ENCODE peak calls at places on chromosomes 7 and 10, in six cellular contexts. One of them, this sample, is unnamed.

GRCh38 chr7:117230276-117231046 is 92.4 kb downstream of the WNT2 start:
- DNase-seq in psoas muscle: no peak
- DNase-seq in tibial nerve: no peak
- DNase-seq in effector memory CD4-positive, alpha-beta T cell: no peak
- DNase-seq in tibial artery: no peak
- DNase-seq in aorta: no peak
- DNase-seq in this sample: no peak

GRCh38 chr10:44313706-44314307 is 71.1 kb downstream of the CXCL12 start:
- DNase-seq in psoas muscle: no peak
- DNase-seq in tibial nerve: no peak
- DNase-seq in effector memory CD4-positive, alpha-beta T cell: no peak
- DNase-seq in tibial artery: no peak
- DNase-seq in aorta: no peak
- DNase-seq in this sample: no peak

GRCh38 chr10:91590904-91591791 is 41.7 kb downstream of the PPP1R3C start:
- DNase-seq in psoas muscle: peak; percentile 73
- DNase-seq in tibial nerve: no peak
- DNase-seq in effector memory CD4-positive, alpha-beta T cell: no peak
- DNase-seq in tibial artery: no peak
- DNase-seq in aorta: no peak
- DNase-seq in this sample: peak; percentile 73

GRCh38 chr10:75910032-75910431 is 478.6 kb downstream of the LRMDA start:
- DNase-seq in psoas muscle: no peak
- DNase-seq in tibial nerve: no peak
- DNase-seq in effector memory CD4-positive, alpha-beta T cell: no peak
- DNase-seq in tibial artery: no peak
- DNase-seq in aorta: no peak
- DNase-seq in this sample: no peak

GRCh38 chr10:31350891-31351290 is 31.9 kb downstream of the ZEB1 start:
- DNase-seq in psoas muscle: no peak
- DNase-seq in tibial nerve: no peak
- DNase-seq in effector memory CD4-positive, alpha-beta T cell: no peak
- DNase-seq in tibial artery: no peak
- DNase-seq in aorta: no peak
- DNase-seq in this sample: no peak

GRCh38 chr7:14841086-14841485 is 61.5 kb downstream of the DGKB start:
- DNase-seq in psoas muscle: no peak
- DNase-seq in tibial nerve: no peak
- DNase-seq in effector memory CD4-positive, alpha-beta T cell: no peak
- DNase-seq in tibial artery: no peak
- DNase-seq in aorta: no peak
- DNase-seq in this sample: no peak

GRCh38 chr7:74289018-74289659 is at the start of gene CLIP2:
- DNase-seq in psoas muscle: peak; percentile 87
- DNase-seq in tibial nerve: peak; percentile 60
- DNase-seq in effector memory CD4-positive, alpha-beta T cell: peak; percentile 64
- DNase-seq in tibial artery: peak; percentile 63
- DNase-seq in aorta: peak; percentile 94
- DNase-seq in this sample: peak; percentile 79

GRCh38 chr10:78802866-78803265 is 265.9 kb upstream of the ZMIZ1 start:
- DNase-seq in psoas muscle: peak; percentile 82
- DNase-seq in tibial nerve: peak; percentile 30
- DNase-seq in effector memory CD4-positive, alpha-beta T cell: no peak
- DNase-seq in tibial artery: peak; percentile 68
- DNase-seq in aorta: peak; percentile 82
- DNase-seq in this sample: no peak

GRCh38 chr10:118220346-118220745 is 121.8 kb downstream of the FAM204A start:
- DNase-seq in psoas muscle: no peak
- DNase-seq in tibial nerve: no peak
- DNase-seq in effector memory CD4-positive, alpha-beta T cell: no peak
- DNase-seq in tibial artery: no peak
- DNase-seq in aorta: no peak
- DNase-seq in this sample: no peak

GRCh38 chr7:84529480-84530205 is 335.1 kb upstream of the SEMA3A start:
- DNase-seq in psoas muscle: no peak
- DNase-seq in tibial nerve: no peak
- DNase-seq in effector memory CD4-positive, alpha-beta T cell: no peak
- DNase-seq in tibial artery: no peak
- DNase-seq in aorta: no peak
- DNase-seq in this sample: no peak

GRCh38 chr7:71482284-71482683 is 350.3 kb downstream of the GALNT17 start:
- DNase-seq in psoas muscle: no peak
- DNase-seq in tibial nerve: no peak
- DNase-seq in effector memory CD4-positive, alpha-beta T cell: no peak
- DNase-seq in tibial artery: no peak
- DNase-seq in aorta: no peak
- DNase-seq in this sample: no peak

GRCh38 chr10:94725871-94726270 is 36.6 kb upstream of the CYP2C19 start:
- DNase-seq in psoas muscle: no peak
- DNase-seq in tibial nerve: no peak
- DNase-seq in effector memory CD4-positive, alpha-beta T cell: no peak
- DNase-seq in tibial artery: no peak
- DNase-seq in aorta: no peak
- DNase-seq in this sample: no peak

GRCh38 chr10:117226813-117227451 is 14.0 kb upstream of the SLC18A2 start:
- DNase-seq in psoas muscle: no peak
- DNase-seq in tibial nerve: no peak
- DNase-seq in effector memory CD4-positive, alpha-beta T cell: no peak
- DNase-seq in tibial artery: no peak
- DNase-seq in aorta: peak; percentile 30
- DNase-seq in this sample: peak; percentile 71

GRCh38 chr10:13271552-13272163 is 28.2 kb downstream of the PHYH start:
- DNase-seq in psoas muscle: peak; percentile 63
- DNase-seq in tibial nerve: peak; percentile 29
- DNase-seq in effector memory CD4-positive, alpha-beta T cell: peak; percentile 21
- DNase-seq in tibial artery: peak; percentile 28
- DNase-seq in aorta: peak; percentile 76
- DNase-seq in this sample: peak; percentile 33

GRCh38 chr7:15755061-15755460 is 68.6 kb upstream of the MEOX2 start:
- DNase-seq in psoas muscle: no peak
- DNase-seq in tibial nerve: no peak
- DNase-seq in effector memory CD4-positive, alpha-beta T cell: no peak
- DNase-seq in tibial artery: no peak
- DNase-seq in aorta: no peak
- DNase-seq in this sample: no peak

GRCh38 chr7:101277155-101277554 is 32.3 kb upstream of the FIS1 start:
- DNase-seq in psoas muscle: no peak
- DNase-seq in tibial nerve: no peak
- DNase-seq in effector memory CD4-positive, alpha-beta T cell: no peak
- DNase-seq in tibial artery: no peak
- DNase-seq in aorta: no peak
- DNase-seq in this sample: no peak

GRCh38 chr10:87803328-87803727 is 14.7 kb downstream of the ATAD1 start:
- DNase-seq in psoas muscle: no peak
- DNase-seq in tibial nerve: no peak
- DNase-seq in effector memory CD4-positive, alpha-beta T cell: no peak
- DNase-seq in tibial artery: no peak
- DNase-seq in aorta: no peak
- DNase-seq in this sample: no peak

DNA sequence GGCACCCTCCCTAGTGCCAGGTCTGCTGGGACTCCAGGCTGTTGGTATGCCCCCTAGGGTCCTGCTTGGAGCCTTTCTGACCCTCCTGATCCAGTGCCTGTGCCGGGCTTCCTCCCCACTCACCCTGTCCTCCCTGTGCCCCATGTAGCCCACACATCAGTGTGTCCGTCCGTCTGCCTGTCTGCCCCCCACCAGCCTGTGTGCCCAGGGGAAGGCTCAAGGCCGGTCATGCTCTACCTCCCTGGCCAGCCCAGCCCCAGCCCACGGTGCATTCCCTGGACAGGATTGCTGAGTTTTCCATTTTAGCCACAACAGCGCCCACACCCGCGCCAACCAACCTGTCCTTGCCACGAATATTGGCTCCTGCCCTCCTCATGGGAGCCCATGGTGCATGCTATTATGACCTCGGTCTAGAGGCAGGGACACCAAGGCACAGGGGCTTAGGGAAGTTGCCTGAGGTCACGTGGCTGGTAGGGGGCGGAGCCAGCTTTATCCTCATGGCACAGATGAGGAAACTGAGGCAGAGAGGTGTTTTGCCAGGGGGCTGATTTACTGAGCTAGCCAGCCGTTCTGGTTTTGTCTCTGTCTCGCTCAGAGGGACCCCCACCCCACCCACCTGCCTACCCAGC is 136.0 kb downstream of the FAM53B start:
- DNase-seq in psoas muscle: no peak
- DNase-seq in tibial nerve: no peak
- DNase-seq in effector memory CD4-positive, alpha-beta T cell: no peak
- DNase-seq in tibial artery: no peak
- DNase-seq in aorta: no peak
- DNase-seq in this sample: no peak
- H3K4me1 ChIP-seq in psoas muscle: no peaks in the 10 kb centered on the region
- H3K4me1 ChIP-seq in tibial nerve: peaks cover 50% of the 10 kb centered on the region
- H3K4me1 ChIP-seq in effector memory CD4-positive, alpha-beta T cell: peaks cover 23% of the 10 kb centered on the region
- H3K4me1 ChIP-seq in tibial artery: no peaks in the 10 kb centered on the region
- H3K4me1 ChIP-seq in aorta: no peaks in the 10 kb centered on the region
- H3K4me1 ChIP-seq in this sample: peaks cover 26% of the 10 kb centered on the region

DNA sequence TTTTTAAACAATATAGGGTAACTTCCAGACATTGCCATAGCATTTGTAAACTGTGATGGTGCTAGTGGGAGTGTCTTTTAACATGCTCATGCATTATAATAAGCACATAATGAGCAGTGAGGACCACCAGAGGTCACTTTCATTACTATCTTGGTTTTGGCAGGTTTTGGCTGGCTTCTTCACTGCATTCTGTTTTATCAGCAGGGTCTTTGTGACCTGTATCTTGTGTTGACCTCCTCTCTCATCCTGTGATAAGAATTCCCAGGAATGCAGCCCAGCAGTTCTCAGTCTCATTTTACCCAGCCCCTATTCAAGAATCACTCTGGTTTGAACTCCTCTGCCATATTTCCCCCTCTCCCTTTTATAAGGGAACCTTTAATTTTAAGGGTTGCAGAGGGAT is 91.3 kb downstream of the ZNF467 start:
- DNase-seq in psoas muscle: no peak
- DNase-seq in tibial nerve: no peak
- DNase-seq in effector memory CD4-positive, alpha-beta T cell: no peak
- DNase-seq in tibial artery: no peak
- DNase-seq in aorta: no peak
- DNase-seq in this sample: no peak
- H3K4me3 ChIP-seq in psoas muscle: no peak overlapping the region
- H3K4me3 ChIP-seq in tibial nerve: no peak overlapping the region
- H3K4me3 ChIP-seq in effector memory CD4-positive, alpha-beta T cell: no peak overlapping the region
- H3K4me3 ChIP-seq in tibial artery: no peak overlapping the region
- H3K4me3 ChIP-seq in aorta: no peak overlapping the region
- H3K4me3 ChIP-seq in this sample: no peak overlapping the region

DNA sequence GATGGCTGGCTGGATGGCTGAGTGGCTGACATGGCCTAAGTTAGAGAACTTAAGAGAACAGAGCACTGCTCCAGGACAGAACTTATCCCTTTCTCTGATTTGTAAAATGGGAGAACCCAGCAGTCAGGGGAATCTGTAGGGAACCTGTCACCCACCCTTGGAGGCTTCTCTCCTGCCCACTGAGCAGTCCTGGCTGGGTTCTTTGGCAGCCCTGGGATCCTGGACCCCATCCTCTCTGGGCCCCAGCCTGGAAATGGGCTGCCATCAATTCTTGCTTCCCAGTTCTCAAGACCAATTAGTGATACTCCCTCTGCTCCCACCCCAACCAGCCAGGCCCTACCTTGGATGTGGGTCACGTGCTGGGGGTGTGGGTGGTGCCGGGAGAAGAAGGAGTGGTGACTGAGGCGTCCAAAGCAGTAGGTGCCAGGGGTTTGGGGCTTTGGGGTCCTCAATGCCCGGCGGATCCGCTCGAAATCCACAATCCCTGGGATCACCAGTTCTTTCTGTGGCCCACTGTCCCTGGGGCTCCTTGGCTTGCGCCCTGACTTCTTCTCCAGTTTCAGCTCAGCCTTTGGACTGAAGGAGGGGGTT is 3.6 kb downstream of the TBATA start:
- DNase-seq in psoas muscle: no peak
- DNase-seq in tibial nerve: no peak
- DNase-seq in effector memory CD4-positive, alpha-beta T cell: no peak
- DNase-seq in tibial artery: no peak
- DNase-seq in aorta: no peak
- DNase-seq in this sample: no peak
- H3K4me1 ChIP-seq in psoas muscle: no peaks in the 10 kb centered on the region
- H3K4me1 ChIP-seq in tibial nerve: no peaks in the 10 kb centered on the region
- H3K4me1 ChIP-seq in effector memory CD4-positive, alpha-beta T cell: no peaks in the 10 kb centered on the region
- H3K4me1 ChIP-seq in tibial artery: no peaks in the 10 kb centered on the region
- H3K4me1 ChIP-seq in aorta: no peaks in the 10 kb centered on the region
- H3K4me1 ChIP-seq in this sample: peaks cover 2% of the 10 kb centered on the region

GRCh38 chr7:128102490-128103291 is 71.5 kb upstream of the LRRC4 start:
- DNase-seq in psoas muscle: peak; percentile 36
- DNase-seq in tibial nerve: no peak
- DNase-seq in effector memory CD4-positive, alpha-beta T cell: no peak
- DNase-seq in tibial artery: no peak
- DNase-seq in aorta: peak; percentile 45
- DNase-seq in this sample: no peak

GRCh38 chr7:128103498-128104108 is 72.4 kb upstream of the LRRC4 start:
- DNase-seq in psoas muscle: peak; percentile 70
- DNase-seq in tibial nerve: peak; percentile 32
- DNase-seq in effector memory CD4-positive, alpha-beta T cell: no peak
- DNase-seq in tibial artery: no peak
- DNase-seq in aorta: peak; percentile 78
- DNase-seq in this sample: no peak

GRCh38 chr7:128106840-128107239 is 75.6 kb upstream of the LRRC4 start:
- DNase-seq in psoas muscle: no peak
- DNase-seq in tibial nerve: no peak
- DNase-seq in effector memory CD4-positive, alpha-beta T cell: no peak
- DNase-seq in tibial artery: no peak
- DNase-seq in aorta: peak; percentile 25
- DNase-seq in this sample: no peak

GRCh38 chr7:128105228-128106022 is 74.2 kb upstream of the LRRC4 start:
- DNase-seq in psoas muscle: peak; percentile 34
- DNase-seq in tibial nerve: no peak
- DNase-seq in effector memory CD4-positive, alpha-beta T cell: no peak
- DNase-seq in tibial artery: no peak
- DNase-seq in aorta: peak; percentile 61
- DNase-seq in this sample: no peak

DNA sequence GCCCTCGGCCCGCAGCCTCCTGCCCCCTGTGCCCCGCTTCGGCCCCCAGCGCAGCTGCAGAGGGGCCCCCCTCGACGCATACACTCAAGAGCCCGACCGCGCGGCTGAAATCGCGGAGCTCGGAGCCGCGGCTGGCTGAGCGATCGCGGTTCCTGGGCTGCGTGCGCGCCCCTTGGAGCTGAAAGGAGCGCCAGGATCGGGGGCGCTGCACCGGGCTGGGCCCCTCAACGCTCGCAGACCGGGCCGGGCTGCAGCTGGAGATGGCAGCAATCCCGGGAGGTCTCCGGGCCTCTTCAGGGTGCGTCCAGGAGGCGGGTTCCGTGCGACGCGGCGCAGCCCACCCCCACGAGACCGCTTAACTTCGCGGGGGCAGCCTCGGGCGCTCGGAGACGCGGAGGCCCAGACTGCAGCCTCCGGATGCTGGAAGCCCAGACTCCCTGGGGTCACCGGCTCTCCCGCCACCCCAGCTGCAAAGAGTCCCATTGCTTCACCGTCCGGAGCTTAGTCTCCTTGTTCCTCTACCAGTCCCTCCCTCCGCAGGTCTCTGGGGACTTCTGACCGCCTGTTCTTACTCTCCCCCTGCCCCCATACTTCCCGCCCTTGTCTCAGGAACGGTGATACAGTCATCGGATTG is 73.0 kb upstream of the LRRC4 start:
- DNase-seq in psoas muscle: peak; percentile 65
- DNase-seq in tibial nerve: no peak
- DNase-seq in effector memory CD4-positive, alpha-beta T cell: no peak
- DNase-seq in tibial artery: no peak
- DNase-seq in aorta: peak; percentile 71
- DNase-seq in this sample: no peak
- H3K4me3 ChIP-seq in psoas muscle: peak overlapping the region; percentile 53
- H3K4me3 ChIP-seq in tibial nerve: no peak overlapping the region
- H3K4me3 ChIP-seq in effector memory CD4-positive, alpha-beta T cell: peak overlapping the region; percentile 43
- H3K4me3 ChIP-seq in tibial artery: peak overlapping the region; percentile 35
- H3K4me3 ChIP-seq in aorta: no peak overlapping the region
- H3K4me3 ChIP-seq in this sample: peak overlapping the region; percentile 37